ENCODE peak calls at places on chromosomes 2 and 18, in five cellular contexts. M is hepatocyte, R is H9, D is PC-9, V is GM12878. G is an unnamed sample. For H3K27me3, the result is how much of the 10 kb centered on the place peaks cover.

GRCh38 chr2:184305105-184305504 is 293.2 kb upstream of the ZNF804A start:
- DNase-seq in M (no peak), R (no peak), D (no peak), V (no peak), G (no peak)

GRCh38 chr18:10588975-10589374 is 63.1 kb downstream of the NAPG start:
- DNase-seq in M (no peak), R (no peak), D (no peak), V (no peak), G (no peak)

GRCh38 chr2:14676371-14676770 is 43.9 kb downstream of the LRATD1 start:
- DNase-seq in M (no peak), R (no peak), D (no peak), V (no peak), G (no peak)

GRCh38 chr2:222738759-222739292 is 67.4 kb downstream of the MOGAT1 start:
- DNase-seq in M (no peak), R (no peak), D (no peak), V (no peak), G (no peak)

GRCh38 chr2:197669077-197669476 is 6.3 kb downstream of the RFTN2 start:
- DNase-seq in M (no peak), R (no peak), D (no peak), V (no peak), G (no peak)

GRCh38 chr2:85215074-85216050 is 82.2 kb downstream of the TCF7L1 start:
- DNase-seq in M (peak), R (no peak), D (no peak), V (no peak), G (peak)

GRCh38 chr2:100230754-100231153 is 88.4 kb upstream of the AFF3 start:
- DNase-seq in M (no peak), R (no peak), D (no peak), V (no peak), G (no peak)

GRCh38 chr2:219798430-219798829 is 171.0 kb downstream of the SLC4A3 start:
- DNase-seq in M (no peak), R (no peak), D (no peak), V (no peak), G (no peak)

GRCh38 chr2:193988784-193989183 is 1668.2 kb upstream of the SLC39A10 start:
- DNase-seq in M (no peak), R (no peak), D (no peak), V (no peak), G (no peak)

GRCh38 chr2:238847841-238848565 is at the start of gene TWIST2:
- DNase-seq in M (peak), R (peak), D (no peak), V (no peak), G (peak)

GRCh38 chr2:29212009-29212408 is 96.8 kb downstream of the CLIP4 start:
- DNase-seq in M (no peak), R (peak), D (no peak), V (no peak), G (no peak)

GRCh38 chr2:109333414-109334194 is 204.6 kb downstream of the SH3RF3 start:
- DNase-seq in M (no peak), R (no peak), D (no peak), V (no peak), G (peak)

GRCh38 chr18:48454146-48454796 is 45.1 kb upstream of the ZBTB7C start:
- DNase-seq in M (no peak), R (no peak), D (peak), V (no peak), G (no peak)

GRCh38 chr2:28382755-28383154 is 9.9 kb upstream of the FOSL2 start:
- DNase-seq in M (no peak), R (no peak), D (no peak), V (no peak), G (no peak)

GRCh38 chr2:13000644-13001375 is 284.1 kb downstream of the TRIB2 start:
- DNase-seq in M (peak), R (no peak), D (no peak), V (no peak), G (peak)

GRCh38 chr18:54946149-54946581 is 13.1 kb downstream of the CCDC68 start:
- DNase-seq in M (peak), R (no peak), D (peak), V (peak), G (no peak)

GRCh38 chr2:73386342-73386868 is 769 bp downstream of the ALMS1 start:
- DNase-seq in M (no peak), R (no peak), D (no peak), V (no peak), G (peak)

DNA sequence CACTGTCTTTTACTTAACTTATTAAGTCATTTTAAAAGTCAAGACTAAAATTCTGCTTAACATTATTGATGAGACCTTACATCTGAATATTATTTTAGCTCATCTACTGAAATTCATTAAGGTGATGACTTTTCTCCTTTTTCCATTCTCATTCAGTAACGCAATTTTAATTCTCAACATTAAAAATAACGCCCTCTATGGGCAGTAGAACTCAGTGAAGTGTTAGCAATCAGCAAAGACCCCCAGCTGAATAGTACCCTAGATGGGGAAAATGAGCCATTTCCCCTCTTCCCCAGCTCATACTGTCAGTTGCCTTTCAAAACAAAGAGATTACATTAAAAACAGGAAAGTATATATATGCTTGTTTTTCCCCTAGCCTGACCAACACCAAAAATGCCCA is 203.3 kb downstream of the NR4A2 start:
- DNase-seq in M (no peak), R (no peak), D (no peak), V (no peak), G (peak)
- TF ChIP-seq CTCF in M (no peak), R (peak), D (no peak), V (no peak), G (peak)

DNA sequence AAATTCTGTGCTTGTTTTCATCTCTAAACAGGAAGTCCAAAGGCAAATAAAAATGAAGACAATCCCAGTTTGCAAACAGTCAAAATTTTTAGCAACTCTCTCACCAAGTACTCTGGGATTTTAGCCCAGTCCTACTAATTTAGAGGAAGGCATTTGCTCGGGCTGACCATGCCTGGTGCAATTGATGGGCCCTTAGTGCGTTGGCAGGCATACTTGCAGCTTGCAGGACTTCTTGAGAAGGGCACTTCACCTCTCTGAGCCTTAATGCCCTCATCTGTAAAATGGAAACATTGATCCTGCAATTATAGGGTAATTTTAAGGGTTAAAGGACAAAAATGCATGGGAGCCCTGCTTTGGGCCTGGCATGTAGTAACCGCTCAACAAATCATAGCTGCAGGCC is 114.0 kb upstream of the SPRED2 start:
- DNase-seq in M (no peak), R (no peak), D (no peak), V (no peak), G (no peak)
- H2AFZ ChIP-seq in M (no peak), R (no peak), D (no peak), V (no peak), G (no peak)

GRCh38 chr2:228535396-228535795 is 353.9 kb upstream of the SPHKAP start:
- DNase-seq in M (no peak), R (no peak), D (no peak), V (no peak), G (peak)
- H3K27me3 ChIP-seq in M (under half), R (under half), D (under half), V (under half), G (under half)

GRCh38 chr2:162579169-162579568 is 235.2 kb downstream of the GCA start:
- DNase-seq in M (no peak), R (peak), D (no peak), V (no peak), G (peak)
- TF ChIP-seq CTCF in M (peak), R (peak), D (no peak), V (no peak), G (no peak)